ENCODE peak calls at places on chromosome 9, in four cellular contexts. A is MM.1S, K is esophagus squamous epithelium, M is kidney. B is an unnamed sample.

GRCh38 chr9:132367613-132368305 is 13.0 kb upstream of the SETX start:
- DNase-seq in M (no peak), K (no peak), A (no peak), B (no peak)

GRCh38 chr9:120542701-120543490 is 37.1 kb downstream of the CDK5RAP2 start:
- DNase-seq in M (no peak), K (no peak), A (no peak), B (no peak)

GRCh38 chr9:34719021-34719768 is 9.3 kb upstream of the CCL21 start:
- DNase-seq in K (no peak), A (no peak), M (no peak), B (no peak)

GRCh38 chr9:133711428-133712220 is 26.5 kb downstream of the SARDH start:
- DNase-seq in A (no peak), M (peak), K (no peak), B (peak)

GRCh38 chr9:5446451-5447236 is 3.7 kb upstream of the CD274 start:
- DNase-seq in A (no peak), K (no peak), M (no peak), B (peak)

GRCh38 chr9:20549053-20549452 is 73.2 kb downstream of the MLLT3 start:
- DNase-seq in M (no peak), A (no peak), K (no peak), B (no peak)

GRCh38 chr9:79387091-79387490 is 184.7 kb upstream of the TLE4 start:
- DNase-seq in A (no peak), K (no peak), M (no peak), B (no peak)

GRCh38 chr9:106693546-106693945 is 169.4 kb upstream of the ZNF462 start:
- DNase-seq in M (no peak), A (no peak), K (no peak), B (no peak)

GRCh38 chr9:113754739-113755138 is 121.4 kb upstream of the ZNF618 start:
- DNase-seq in A (no peak), M (no peak), K (no peak), B (no peak)

GRCh38 chr9:74527718-74528117 is 30.6 kb downstream of the RORB start:
- DNase-seq in K (no peak), M (no peak), A (no peak), B (no peak)

GRCh38 chr9:72577212-72577753 is 55.9 kb downstream of the TMC1 start:
- DNase-seq in K (no peak), M (no peak), A (no peak), B (peak)

GRCh38 chr9:14313951-14314423 is at the start of gene NFIB:
- DNase-seq in K (no peak), M (peak), A (peak), B (no peak)

GRCh38 chr9:124017929-124018730 is 6.6 kb downstream of the LHX2 start:
- DNase-seq in M (no peak), K (no peak), A (no peak), B (no peak)

GRCh38 chr9:124022201-124023121 is 10.9 kb downstream of the LHX2 start:
- DNase-seq in K (no peak), A (no peak), M (no peak), B (no peak)

GRCh38 chr9:132802121-132802795 is 75.8 kb downstream of the AK8 start:
- DNase-seq in A (no peak), M (peak), K (no peak), B (no peak)

GRCh38 chr9:8890695-8891094 is 1091.1 kb upstream of the DMAC1 start:
- DNase-seq in K (no peak), M (no peak), A (peak), B (no peak)

GRCh38 chr9:138098908-138099791 is 221.6 kb downstream of the CACNA1B start:
- DNase-seq in A (no peak), M (peak), K (no peak), B (no peak)

GRCh38 chr9:95373069-95373681 is 55.7 kb upstream of the FANCC start:
- DNase-seq in K (no peak), M (no peak), A (no peak), B (peak)

GRCh38 chr9:110030632-110031031 is 177.3 kb downstream of the C9orf152 start:
- DNase-seq in K (no peak), M (no peak), A (no peak), B (no peak)

GRCh38 chr9:77647659-77648457 is at the start of gene GNA14:
- DNase-seq in A (no peak), M (peak), K (no peak), B (no peak)

GRCh38 chr9:113837349-113837748 is 38.8 kb upstream of the ZNF618 start:
- DNase-seq in K (no peak), A (no peak), M (no peak), B (no peak)

GRCh38 chr9:12922209-12922914 is 147.5 kb downstream of the LURAP1L start:
- DNase-seq in A (no peak), M (no peak), K (no peak), B (no peak)

GRCh38 chr9:95425910-95426551 is 90.7 kb downstream of the PTCH1 start:
- DNase-seq in M (no peak), K (no peak), A (peak), B (no peak)

GRCh38 chr9:76557674-76558073 is 98.7 kb downstream of the GCNT1 start:
- DNase-seq in M (no peak), A (no peak), K (no peak), B (no peak)

GRCh38 chr9:121560921-121561320 is 61.3 kb upstream of the GGTA1 start:
- DNase-seq in M (no peak), K (no peak), A (no peak), B (no peak)

GRCh38 chr9:106655966-106656365 is 207.0 kb upstream of the ZNF462 start:
- DNase-seq in A (no peak), M (no peak), K (no peak), B (no peak)

GRCh38 chr9:133823189-133824105 is 85.3 kb upstream of the SARDH start:
- DNase-seq in M (no peak), A (no peak), K (no peak), B (no peak)

GRCh38 chr9:136541179-136541578 is 4.7 kb downstream of the NOTCH1 start:
- DNase-seq in A (no peak), M (no peak), K (no peak), B (no peak)
- H3K27ac ChIP-seq in A (no peak), M (peak), K (peak), B (no peak)

GRCh38 chr9:37027582-37028424 is 6.3 kb downstream of the PAX5 start:
- DNase-seq in A (peak), K (peak), M (peak), B (peak)
- H3K4me3 ChIP-seq in A (peak), K (peak), M (peak), B (peak)

GRCh38 chr9:127161081-127161621 is 38.7 kb upstream of the ANGPTL2 start:
- DNase-seq in M (peak), K (no peak), A (no peak), B (no peak)
- H3K27ac ChIP-seq in M (no peak), K (no peak), A (no peak), B (no peak)

DNA sequence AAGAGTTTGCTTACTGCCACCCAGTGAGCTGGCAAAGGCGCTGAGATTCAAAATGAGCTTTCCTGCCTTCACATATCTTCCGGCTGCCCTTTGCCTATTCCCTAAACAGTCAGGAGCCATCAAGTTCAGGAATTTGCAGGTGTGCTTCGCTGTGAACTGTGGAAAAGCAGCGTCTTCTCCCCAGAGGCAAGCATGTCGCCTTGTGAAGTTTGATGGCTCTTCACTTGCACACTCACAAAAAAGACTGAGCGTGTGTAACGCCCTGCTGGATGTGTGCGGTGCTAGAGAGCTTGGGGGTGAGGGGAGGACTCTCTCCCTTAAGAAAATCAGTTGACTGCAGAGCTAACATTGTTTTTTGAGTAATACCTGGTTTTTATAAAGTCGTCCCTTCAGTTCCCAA is 288.7 kb downstream of the DOCK8 start:
- DNase-seq in M (no peak), K (no peak), A (no peak), B (no peak)
- H3K4me3 ChIP-seq in M (peak), K (peak), A (peak), B (peak)

GRCh38 chr9:2228132-2228531 is 213.0 kb downstream of the SMARCA2 start:
- DNase-seq in M (no peak), K (no peak), A (no peak), B (no peak)

GRCh38 chr9:2229109-2229733 is 214.1 kb downstream of the SMARCA2 start:
- DNase-seq in A (peak), K (no peak), M (no peak), B (peak)

GRCh38 chr9:2227468-2227867 is 212.3 kb downstream of the SMARCA2 start:
- DNase-seq in K (no peak), M (no peak), A (no peak), B (no peak)

GRCh38 chr9:2230362-2230761 is 215.2 kb downstream of the SMARCA2 start:
- DNase-seq in A (peak), M (no peak), K (no peak), B (no peak)

DNA sequence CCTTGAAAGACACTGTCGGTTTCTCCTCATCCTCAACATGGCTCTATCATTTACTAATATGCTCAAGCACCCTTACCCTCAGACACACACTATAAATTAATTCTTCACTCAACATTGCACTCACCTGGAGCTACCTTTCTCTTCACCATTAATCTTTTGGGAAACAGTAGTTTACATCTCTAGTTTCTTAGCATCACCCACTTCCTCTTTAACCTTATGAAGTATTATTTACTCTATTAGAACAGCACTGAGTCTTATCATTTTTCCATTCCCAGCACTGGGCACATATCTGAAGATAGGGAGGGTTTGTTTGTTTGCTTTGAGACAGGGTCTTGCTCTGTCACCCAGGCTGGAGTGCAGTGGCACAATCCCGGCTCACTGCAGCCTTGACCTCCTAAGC is 213.5 kb downstream of the SMARCA2 start:
- DNase-seq in A (no peak), K (no peak), M (no peak), B (no peak)
- H3K27ac ChIP-seq in A (peak), K (no peak), M (no peak), B (no peak)

DNA sequence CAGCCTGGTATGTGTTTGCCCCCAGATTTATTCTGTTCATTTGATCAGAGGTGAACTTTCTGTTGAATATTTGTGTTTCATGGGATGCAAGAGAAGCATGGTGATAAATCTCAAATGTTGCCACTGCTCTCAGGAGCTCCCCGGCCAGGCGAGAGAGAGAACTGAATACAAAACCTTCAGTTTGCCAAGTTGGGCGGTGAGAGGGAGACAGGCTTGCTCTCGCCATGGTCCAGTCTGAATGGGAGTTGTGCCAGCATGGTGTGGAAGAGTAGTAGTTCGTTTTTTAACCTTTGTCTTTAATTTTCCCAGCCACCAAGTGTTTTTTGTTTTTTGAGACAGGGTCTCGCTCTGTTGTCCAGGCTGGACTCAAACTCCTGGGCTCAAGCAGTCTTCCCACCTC is 2.7 kb downstream of the NTMT1 start:
- DNase-seq in K (no peak), M (no peak), A (no peak), B (no peak)
- H3K4me3 ChIP-seq in K (no peak), M (no peak), A (no peak), B (no peak)

GRCh38 chr9:107740088-107740980 is 250.8 kb upstream of the KLF4 start:
- DNase-seq in M (no peak), A (no peak), K (no peak), B (no peak)
- H3K27ac ChIP-seq in M (no peak), A (no peak), K (peak), B (no peak)

GRCh38 chr9:84804948-84805694 is 135.6 kb downstream of the NTRK2 start:
- DNase-seq in K (no peak), A (no peak), M (no peak), B (no peak)
- H3K4me3 ChIP-seq in K (no peak), A (no peak), M (peak), B (no peak)

B was measured in PC-9.